ENCODE peak calls at places on chromosomes 2 and 18, in five cellular contexts. S, Q, L, J and Y are unnamed samples.

GRCh38 chr18:56977771-56978170 is 169.1 kb upstream of the BOD1L2 start:
- DNase-seq in Q (no peak), S (no peak), L (no peak), J (no peak), Y (no peak)

GRCh38 chr2:63434597-63434996 is 153.7 kb downstream of the WDPCP start:
- DNase-seq in S (no peak), Q (no peak), J (no peak), L (no peak), Y (no peak)

GRCh38 chr2:173962036-173962435 is 3.1 kb downstream of the SP3 start:
- DNase-seq in S (no peak), J (no peak), Q (no peak), L (no peak), Y (no peak)

GRCh38 chr2:53373126-53373525 is 394.5 kb upstream of the CHAC2 start:
- DNase-seq in Q (no peak), J (no peak), S (peak), L (no peak), Y (peak)

GRCh38 chr2:24820175-24820513 is 26.9 kb downstream of the CENPO start:
- DNase-seq in Q (no peak), J (no peak), S (no peak), L (no peak), Y (no peak)

GRCh38 chr2:113886479-113887383 is 3.2 kb upstream of the ACTR3 start:
- DNase-seq in Q (no peak), L (peak), J (no peak), S (no peak), Y (no peak)

GRCh38 chr2:127740665-127741287 is 39.5 kb downstream of the SFT2D3 start:
- DNase-seq in Q (no peak), S (no peak), L (no peak), J (no peak), Y (no peak)

GRCh38 chr2:148901142-148901541 is 26.1 kb downstream of the KIF5C start:
- DNase-seq in S (no peak), Q (no peak), J (no peak), L (no peak), Y (no peak)

GRCh38 chr2:179412116-179412515 is 147.5 kb upstream of the SESTD1 start:
- DNase-seq in L (no peak), S (no peak), J (no peak), Q (no peak), Y (no peak)

GRCh38 chr2:173058097-173058496 is 17.5 kb upstream of the MAP3K20 start:
- DNase-seq in S (no peak), L (no peak), J (no peak), Q (no peak), Y (no peak)

GRCh38 chr2:36878429-36878828 is 87.9 kb downstream of the STRN start:
- DNase-seq in L (no peak), Q (no peak), S (no peak), J (no peak), Y (no peak)

GRCh38 chr18:80159713-80160636 is 50.9 kb downstream of the ADNP2 start:
- DNase-seq in J (peak), S (no peak), Q (peak), L (no peak), Y (no peak)

GRCh38 chr2:133636287-133636686 is 68.0 kb upstream of the NCKAP5 start:
- DNase-seq in L (no peak), S (no peak), Q (no peak), J (no peak), Y (no peak)

GRCh38 chr2:138787053-138787666 is 7.0 kb upstream of the NXPH2 start:
- DNase-seq in S (peak), Q (no peak), L (peak), J (no peak), Y (peak)

GRCh38 chr2:149329470-149330126 is 789 bp upstream of the LYPD6 start:
- DNase-seq in S (peak), J (no peak), Q (peak), L (peak), Y (peak)

GRCh38 chr2:102142829-102143449 is 393 bp downstream of the IL1R1 start:
- DNase-seq in S (peak), Q (peak), L (peak), J (no peak), Y (no peak)

GRCh38 chr2:20479835-20480234 is 33.0 kb downstream of the RHOB start:
- DNase-seq in S (no peak), L (no peak), J (no peak), Q (no peak), Y (no peak)

GRCh38 chr2:7745369-7745768 is 828.2 kb downstream of the RNF144A start:
- DNase-seq in L (no peak), S (no peak), Q (no peak), J (no peak), Y (no peak)

GRCh38 chr2:202377308-202377736 is 1.2 kb downstream of the BMPR2 start:
- DNase-seq in L (peak), Q (peak), J (no peak), S (peak), Y (peak)

GRCh38 chr2:112821142-112821541 is 15.4 kb downstream of the IL1B start:
- DNase-seq in S (no peak), L (no peak), Q (no peak), J (no peak), Y (no peak)

GRCh38 chr18:9066817-9067306 is 35.6 kb upstream of the NDUFV2 start:
- DNase-seq in L (no peak), J (no peak), S (no peak), Q (no peak), Y (peak)

GRCh38 chr2:86039178-86039962 is 66.3 kb downstream of the POLR1A start:
- DNase-seq in J (no peak), L (no peak), Q (peak), S (no peak), Y (no peak)

GRCh38 chr2:98324181-98324580 is 22.1 kb upstream of the CNGA3 start:
- DNase-seq in L (peak), Q (no peak), J (no peak), S (no peak), Y (no peak)

GRCh38 chr2:188412190-188412589 is 120.5 kb downstream of the GULP1 start:
- DNase-seq in Q (no peak), L (no peak), S (no peak), J (no peak), Y (no peak)

GRCh38 chr2:187541086-187542085 is 12.8 kb downstream of the TFPI start:
- DNase-seq in S (no peak), J (no peak), L (peak), Q (no peak), Y (peak)

DNA sequence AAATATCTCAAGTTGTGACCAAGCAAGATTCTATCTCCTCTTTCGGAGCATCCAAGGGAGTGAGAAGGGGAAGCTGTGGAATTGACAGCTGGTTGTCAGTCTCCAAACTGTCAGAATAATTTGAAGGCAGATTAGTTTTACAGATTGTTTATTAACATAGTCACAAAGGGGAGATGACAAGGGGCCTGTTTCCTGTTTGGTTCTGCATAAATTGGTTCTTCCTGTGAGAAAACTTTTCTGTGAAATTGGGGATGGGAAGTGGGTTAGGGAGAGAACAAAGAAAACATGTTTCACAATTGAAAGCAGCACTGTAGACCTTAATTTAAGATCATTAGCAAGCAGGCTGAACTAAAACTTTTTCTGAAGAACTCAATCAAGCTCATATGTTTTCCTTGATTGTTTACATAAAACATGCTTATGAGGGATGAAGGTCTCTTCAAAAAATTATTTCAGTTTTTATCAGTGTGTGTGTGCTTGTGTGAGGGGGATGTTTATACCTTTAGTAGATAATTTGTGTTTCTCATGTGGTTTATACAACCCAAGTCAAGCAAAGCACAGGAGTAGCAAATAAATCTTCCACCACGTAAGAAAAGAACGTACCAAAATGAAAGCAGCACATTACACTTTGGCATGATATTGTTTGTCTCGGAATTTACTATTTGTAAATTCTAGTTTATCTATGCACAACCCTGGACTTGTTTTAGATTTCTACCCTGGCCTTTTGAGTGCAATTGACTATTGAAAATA is 604.9 kb upstream of the CDH2 start:
- DNase-seq in Q (no peak), S (no peak), J (no peak), L (no peak), Y (no peak)
- H2BK12ac ChIP-seq in Q (no peak), S (no peak), J (no peak), L (no peak), Y (no peak)

GRCh38 chr2:59590802-59591201 is 962.7 kb downstream of the BCL11A start:
- DNase-seq in Q (no peak), J (no peak), S (no peak), L (no peak), Y (no peak)
- H3K23ac ChIP-seq in Q (no peak), J (no peak), S (no peak), L (no peak), Y (no peak)

GRCh38 chr18:63779386-63779785 is 4.2 kb downstream of the SERPINB7 start:
- DNase-seq in S (no peak), L (no peak), Q (no peak), J (no peak), Y (no peak)

GRCh38 chr18:63774511-63774910 is 707 bp upstream of the SERPINB7 start:
- DNase-seq in S (no peak), L (no peak), J (no peak), Q (no peak), Y (no peak)

GRCh38 chr18:63775166-63775730 is at the start of gene SERPINB7:
- DNase-seq in J (no peak), Q (no peak), L (peak), S (no peak), Y (peak)

DNA sequence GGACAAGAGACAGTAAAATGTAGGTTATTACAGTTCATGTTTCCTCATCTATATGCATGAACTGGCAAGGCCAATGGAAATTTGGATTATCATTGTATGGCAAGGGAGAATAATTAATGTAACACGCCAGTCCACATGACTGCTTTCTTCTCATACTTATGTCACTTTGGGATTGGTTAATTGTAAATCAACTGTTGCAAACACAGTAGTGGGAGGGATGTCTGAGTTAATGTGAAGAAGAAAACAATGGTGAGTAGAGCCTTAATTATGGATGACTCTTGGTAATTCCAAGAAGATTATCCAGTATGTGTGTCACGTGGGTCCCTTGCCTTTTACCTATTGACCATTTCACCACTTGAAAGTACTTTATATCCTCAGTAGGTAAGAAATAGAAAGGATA is 1.6 kb upstream of the SERPINB7 start:
- DNase-seq in S (no peak), J (no peak), Q (no peak), L (no peak), Y (no peak)
- H2BK5ac ChIP-seq in S (no peak), J (no peak), Q (no peak), L (no peak), Y (no peak)

DNA sequence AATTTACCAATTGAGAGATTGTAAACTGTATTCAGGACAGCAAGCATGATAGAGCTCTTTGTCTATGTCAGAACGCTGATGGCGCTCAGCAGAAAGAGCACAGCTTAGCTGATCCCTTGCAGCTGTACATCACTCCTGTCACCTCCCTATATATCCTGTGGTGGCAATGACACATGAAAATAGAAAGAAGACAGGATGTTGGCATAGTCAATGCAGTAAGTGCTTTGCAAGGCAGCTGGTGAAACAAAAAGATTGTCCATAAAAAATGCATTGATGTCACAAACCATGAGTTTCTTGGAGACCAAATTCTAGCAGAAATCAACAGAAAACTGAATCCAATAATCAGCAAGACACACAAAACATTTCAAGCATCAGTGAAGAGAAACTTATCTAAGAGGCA is 221.5 kb downstream of the RIT2 start:
- DNase-seq in S (no peak), J (no peak), Q (no peak), L (no peak), Y (no peak)
- H2BK12ac ChIP-seq in S (no peak), J (no peak), Q (no peak), L (no peak), Y (no peak)

GRCh38 chr18:49046125-49046524 is 95.4 kb upstream of the SMAD7 start:
- DNase-seq in S (no peak), Q (no peak), J (no peak), L (no peak), Y (no peak)

GRCh38 chr18:49038423-49038822 is 87.7 kb upstream of the SMAD7 start:
- DNase-seq in Q (no peak), S (no peak), L (no peak), J (no peak), Y (no peak)

GRCh38 chr18:49045585-49045984 is 94.8 kb upstream of the SMAD7 start:
- DNase-seq in S (no peak), J (no peak), L (no peak), Q (no peak), Y (no peak)

GRCh38 chr18:49044898-49045297 is 94.1 kb upstream of the SMAD7 start:
- DNase-seq in Q (no peak), S (no peak), J (no peak), L (no peak), Y (no peak)

DNA sequence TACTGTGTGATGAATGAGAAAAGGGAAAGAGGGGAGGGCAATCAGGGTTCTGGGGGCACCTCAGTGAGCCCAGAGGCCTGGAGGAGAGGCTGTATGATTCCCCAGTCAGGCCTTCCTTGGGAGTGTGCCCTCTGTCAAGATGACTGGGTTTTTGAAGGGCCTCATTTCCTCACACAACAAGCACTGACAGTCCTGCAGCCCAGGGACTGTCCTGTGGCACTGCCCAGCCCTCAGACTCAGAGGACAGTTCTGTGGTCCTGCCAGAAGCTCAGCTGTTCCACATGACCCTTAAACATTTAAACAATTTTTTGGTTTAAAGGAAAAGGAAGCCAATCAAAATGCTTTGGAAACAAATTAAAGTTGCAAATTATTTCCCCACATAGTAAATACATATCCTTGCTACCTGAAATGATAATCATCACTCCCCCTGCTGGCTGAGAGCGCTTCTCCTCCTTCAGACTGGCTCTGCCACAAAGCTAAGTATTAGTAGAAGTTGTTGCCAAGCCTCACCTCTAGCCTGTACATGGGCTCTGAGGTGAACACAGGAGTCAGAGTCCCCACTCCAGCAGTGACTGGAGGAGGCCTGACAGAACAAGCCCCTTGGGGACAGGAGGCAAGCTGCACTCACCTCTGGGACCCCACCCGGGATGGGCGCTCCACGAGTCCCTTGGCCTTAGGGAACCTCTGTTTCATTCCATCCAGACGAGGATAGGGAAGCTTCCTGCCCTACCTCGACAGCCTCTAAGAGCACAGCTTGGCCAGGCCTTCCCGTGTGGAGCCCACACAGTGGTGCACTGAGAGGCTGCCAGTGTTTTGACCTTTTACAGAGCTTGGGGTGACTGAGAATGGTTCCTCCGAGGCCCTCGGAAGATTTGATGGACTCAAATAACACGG is 91.2 kb upstream of the SMAD7 start:
- DNase-seq in L (peak), Q (peak), S (no peak), J (no peak), Y (peak)
- H3K23ac ChIP-seq in L (no peak), Q (no peak), S (no peak), J (no peak), Y (no peak)

DNA sequence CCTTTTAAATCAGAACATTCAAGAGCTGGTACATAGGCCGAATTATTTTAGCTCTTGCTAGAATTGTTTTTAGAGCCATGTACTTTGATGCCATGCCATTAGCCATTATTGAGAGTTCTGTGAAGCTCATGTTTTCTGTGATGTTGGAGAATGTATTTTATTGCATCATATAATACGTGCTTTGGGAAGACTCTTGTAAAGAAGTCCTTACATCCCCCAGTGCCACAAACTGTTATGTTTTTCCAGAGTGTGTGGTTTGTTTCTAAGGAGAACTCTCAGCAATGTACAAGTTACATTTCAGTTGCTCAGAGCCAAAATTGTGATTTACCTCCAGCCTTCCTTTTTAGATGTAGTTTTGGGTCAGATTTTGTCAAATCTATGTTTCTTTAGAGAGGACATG is 148.6 kb downstream of the HAUS1 start:
- DNase-seq in J (no peak), Q (no peak), L (peak), S (no peak), Y (no peak)
- H2BK5ac ChIP-seq in J (no peak), Q (no peak), L (no peak), S (no peak), Y (no peak)